ENCODE peak calls at places on chromosomes 5 and 9, in five cellular contexts. J is stimulated activated CD4-positive, alpha-beta T cell treated with anti-CD3 and anti-CD28 coated beads, Interleukin-12 subunit alpha, Interleukin-12 subunit beta, amount 100 ng/mL, for 4 hours; L is memory B cell; A is ecto neural progenitor cell; C is nephron progenitor cell. D is an unnamed sample.

GRCh38 chr9:84404095-84404686 is 63.6 kb upstream of the SLC28A3 start:
- DNase-seq in A (peak; percentile 53), J (no peak), C (peak; percentile 17), L (no peak), D (no peak)

GRCh38 chr5:93890657-93891056 is 149.3 kb upstream of the POU5F2 start:
- DNase-seq in L (no peak), J (no peak), C (no peak), A (no peak), D (no peak)

GRCh38 chr9:16422114-16422513 is 448.4 kb downstream of the BNC2 start:
- DNase-seq in J (no peak), A (no peak), L (no peak), C (no peak), D (no peak)

GRCh38 chr5:78731884-78732283 is 83.3 kb upstream of the LHFPL2 start:
- DNase-seq in L (no peak), J (no peak), C (no peak), A (no peak), D (no peak)

GRCh38 chr9:16150938-16151650 is 598.3 kb downstream of the CCDC171 start:
- DNase-seq in L (no peak), A (no peak), C (no peak), J (no peak), D (no peak)

GRCh38 chr5:172453206-172453985 is 929 bp downstream of the SH3PXD2B start:
- DNase-seq in L (no peak), A (peak; percentile 75), J (no peak), C (peak; percentile 65), D (no peak)

GRCh38 chr5:148776261-148776660 is 50.1 kb upstream of the ADRB2 start:
- DNase-seq in C (no peak), J (no peak), A (no peak), L (no peak), D (no peak)

GRCh38 chr5:79143684-79144379 is 32.2 kb downstream of the BHMT start:
- DNase-seq in J (no peak), L (no peak), C (no peak), A (no peak), D (no peak)

GRCh38 chr5:8729437-8729836 is 816.4 kb downstream of the SEMA5A start:
- DNase-seq in A (no peak), J (no peak), L (no peak), C (no peak), D (no peak)

GRCh38 chr5:112586596-112587062 is 151.1 kb upstream of the APC start:
- DNase-seq in L (peak; percentile 35), J (no peak), C (no peak), A (no peak), D (no peak)

GRCh38 chr5:157076558-157076957 is 17.6 kb upstream of the HAVCR1 start:
- DNase-seq in J (no peak), L (no peak), C (no peak), A (no peak), D (no peak)

GRCh38 chr9:20240498-20240897 is 381.8 kb downstream of the MLLT3 start:
- DNase-seq in J (no peak), C (no peak), A (no peak), L (no peak), D (no peak)

GRCh38 chr5:54756796-54757402 is 228.5 kb downstream of the ESM1 start:
- DNase-seq in C (no peak), L (no peak), A (peak; percentile 18), J (no peak), D (no peak)

GRCh38 chr5:113212244-113212920 is 222.4 kb downstream of the TSSK1B start:
- DNase-seq in C (no peak), J (no peak), L (no peak), A (no peak), D (peak; percentile 43)

D was measured in heart right ventricle.